ENCODE peak calls at places on chromosomes 16 and 17, in five cellular contexts. One of them, this sample, is unnamed.

GRCh38 chr17:36657763-36658490 is 56.5 kb downstream of the MRM1 start:
- DNase-seq in GM23338: peak; percentile 86
- DNase-seq in K562: peak; percentile 59
- DNase-seq in GM12878: no peak
- DNase-seq in HepG2: no peak
- DNase-seq in this sample: no peak

GRCh38 chr16:1300664-1301476 is 8.6 kb upstream of the UBE2I start:
- DNase-seq in GM23338: peak; percentile 78
- DNase-seq in K562: peak; percentile 77
- DNase-seq in GM12878: no peak
- DNase-seq in HepG2: peak; percentile 55
- DNase-seq in this sample: peak; percentile 88

GRCh38 chr17:412211-413015 is 59.8 kb upstream of the RPH3AL start:
- DNase-seq in GM23338: peak; percentile 84
- DNase-seq in K562: peak; percentile 62
- DNase-seq in GM12878: no peak
- DNase-seq in HepG2: peak; percentile 55
- DNase-seq in this sample: peak; percentile 70

GRCh38 chr17:75909812-75910274 is 5.2 kb upstream of the MRPL38 start:
- DNase-seq in GM23338: no peak
- DNase-seq in K562: no peak
- DNase-seq in GM12878: no peak
- DNase-seq in HepG2: no peak
- DNase-seq in this sample: no peak

GRCh38 chr16:15829460-15829859 is 27.4 kb downstream of the MYH11 start:
- DNase-seq in GM23338: peak; percentile 54
- DNase-seq in K562: no peak
- DNase-seq in GM12878: no peak
- DNase-seq in HepG2: no peak
- DNase-seq in this sample: no peak

GRCh38 chr16:7057458-7057857 is 275.2 kb upstream of the RBFOX1 start:
- DNase-seq in GM23338: no peak
- DNase-seq in K562: no peak
- DNase-seq in GM12878: no peak
- DNase-seq in HepG2: no peak
- DNase-seq in this sample: no peak

GRCh38 chr16:9091867-9092281 is 430 bp downstream of the HAPSTR1 start:
- DNase-seq in GM23338: no peak
- DNase-seq in K562: peak; percentile 45
- DNase-seq in GM12878: no peak
- DNase-seq in HepG2: no peak
- DNase-seq in this sample: no peak

GRCh38 chr17:17750881-17751280 is 69.6 kb downstream of the RAI1 start:
- DNase-seq in GM23338: no peak
- DNase-seq in K562: no peak
- DNase-seq in GM12878: peak; percentile 47
- DNase-seq in HepG2: no peak
- DNase-seq in this sample: no peak

GRCh38 chr16:70679653-70680494 is 6.0 kb downstream of the MTSS2 start:
- DNase-seq in GM23338: peak; percentile 82
- DNase-seq in K562: no peak
- DNase-seq in GM12878: no peak
- DNase-seq in HepG2: no peak
- DNase-seq in this sample: no peak

GRCh38 chr17:29207986-29208385 is 27.8 kb upstream of the MYO18A start:
- DNase-seq in GM23338: no peak
- DNase-seq in K562: no peak
- DNase-seq in GM12878: no peak
- DNase-seq in HepG2: no peak
- DNase-seq in this sample: no peak

GRCh38 chr17:17931159-17931558 is 41.0 kb downstream of the TOM1L2 start:
- DNase-seq in GM23338: no peak
- DNase-seq in K562: no peak
- DNase-seq in GM12878: no peak
- DNase-seq in HepG2: no peak
- DNase-seq in this sample: no peak

GRCh38 chr17:28843810-28844137 is 1.2 kb upstream of the FAM222B start:
- DNase-seq in GM23338: no peak
- DNase-seq in K562: no peak
- DNase-seq in GM12878: no peak
- DNase-seq in HepG2: no peak
- DNase-seq in this sample: no peak

GRCh38 chr16:88681709-88682451 is 4.4 kb downstream of the SNAI3 start:
- DNase-seq in GM23338: no peak
- DNase-seq in K562: no peak
- DNase-seq in GM12878: peak; percentile 84
- DNase-seq in HepG2: no peak
- DNase-seq in this sample: no peak

GRCh38 chr17:32486091-32486700 is 597 bp upstream of the CDK5R1 start:
- DNase-seq in GM23338: peak; percentile 89
- DNase-seq in K562: peak; percentile 88
- DNase-seq in GM12878: no peak
- DNase-seq in HepG2: peak; percentile 49
- DNase-seq in this sample: peak; percentile 77

GRCh38 chr17:29615048-29615385 is 7.7 kb downstream of the CORO6 start:
- DNase-seq in GM23338: peak; percentile 32
- DNase-seq in K562: peak; percentile 50
- DNase-seq in GM12878: no peak
- DNase-seq in HepG2: no peak
- DNase-seq in this sample: no peak

GRCh38 chr17:320139-320538 is 32.5 kb downstream of the RPH3AL start:
- DNase-seq in GM23338: no peak
- DNase-seq in K562: no peak
- DNase-seq in GM12878: no peak
- DNase-seq in HepG2: no peak
- DNase-seq in this sample: no peak

GRCh38 chr16:58021661-58022551 is 3.6 kb upstream of the MMP15 start:
- DNase-seq in GM23338: no peak
- DNase-seq in K562: no peak
- DNase-seq in GM12878: no peak
- DNase-seq in HepG2: no peak
- DNase-seq in this sample: no peak

GRCh38 chr16:471353-472198 is 46.1 kb downstream of the RAB11FIP3 start:
- DNase-seq in GM23338: peak; percentile 76
- DNase-seq in K562: no peak
- DNase-seq in GM12878: no peak
- DNase-seq in HepG2: no peak
- DNase-seq in this sample: no peak

GRCh38 chr17:75516619-75517276 is 420 bp downstream of the TSEN54 start:
- DNase-seq in GM23338: peak; percentile 46
- DNase-seq in K562: peak; percentile 54
- DNase-seq in GM12878: no peak
- DNase-seq in HepG2: no peak
- DNase-seq in this sample: no peak

GRCh38 chr17:50487213-50488096 is 8.8 kb downstream of the RSAD1 start:
- DNase-seq in GM23338: no peak
- DNase-seq in K562: no peak
- DNase-seq in GM12878: no peak
- DNase-seq in HepG2: no peak
- DNase-seq in this sample: no peak

GRCh38 chr16:48561960-48562393 is 48.0 kb downstream of the N4BP1 start:
- DNase-seq in GM23338: no peak
- DNase-seq in K562: no peak
- DNase-seq in GM12878: no peak
- DNase-seq in HepG2: peak; percentile 86
- DNase-seq in this sample: no peak

GRCh38 chr16:72677662-72678447 is 370.1 kb downstream of the ZFHX3 start:
- DNase-seq in GM23338: no peak
- DNase-seq in K562: no peak
- DNase-seq in GM12878: no peak
- DNase-seq in HepG2: peak; percentile 87
- DNase-seq in this sample: no peak

GRCh38 chr17:40938981-40939380 is 1.5 kb upstream of the KRT23 start:
- DNase-seq in GM23338: no peak
- DNase-seq in K562: no peak
- DNase-seq in GM12878: no peak
- DNase-seq in HepG2: no peak
- DNase-seq in this sample: no peak

GRCh38 chr17:29291163-29291752 is 2.7 kb downstream of the NUFIP2 start:
- DNase-seq in GM23338: peak; percentile 74
- DNase-seq in K562: peak; percentile 77
- DNase-seq in GM12878: peak; percentile 35
- DNase-seq in HepG2: peak; percentile 66
- DNase-seq in this sample: peak; percentile 51

GRCh38 chr16:48829361-48829760 is 219.4 kb upstream of the N4BP1 start:
- DNase-seq in GM23338: no peak
- DNase-seq in K562: no peak
- DNase-seq in GM12878: no peak
- DNase-seq in HepG2: no peak
- DNase-seq in this sample: no peak

GRCh38 chr17:7393613-7394451 is 493 bp downstream of the PLSCR3 start:
- DNase-seq in GM23338: peak; percentile 88
- DNase-seq in K562: peak; percentile 52
- DNase-seq in GM12878: no peak
- DNase-seq in HepG2: no peak
- DNase-seq in this sample: peak; percentile 51

GRCh38 chr16:6157806-6158205 is 1060.2 kb upstream of the EEF2KMT start:
- DNase-seq in GM23338: no peak
- DNase-seq in K562: no peak
- DNase-seq in GM12878: no peak
- DNase-seq in HepG2: no peak
- DNase-seq in this sample: no peak

GRCh38 chr16:52069866-52070265 is 477.1 kb downstream of the TOX3 start:
- DNase-seq in GM23338: peak; percentile 80
- DNase-seq in K562: no peak
- DNase-seq in GM12878: no peak
- DNase-seq in HepG2: peak; percentile 51
- DNase-seq in this sample: peak; percentile 3

GRCh38 chr17:50479522-50480141 is 972 bp downstream of the RSAD1 start:
- DNase-seq in GM23338: peak; percentile 92
- DNase-seq in K562: peak; percentile 92
- DNase-seq in GM12878: peak; percentile 32
- DNase-seq in HepG2: peak; percentile 87
- DNase-seq in this sample: peak; percentile 97

GRCh38 chr17:22310717-22311686 is 618.7 kb downstream of the KCNJ18 start:
- DNase-seq in GM23338: peak; percentile 4
- DNase-seq in K562: peak; percentile 91
- DNase-seq in GM12878: no peak
- DNase-seq in HepG2: peak; percentile 39
- DNase-seq in this sample: peak; percentile 88

GRCh38 chr16:30010817-30011504 is at the start of gene DOC2A:
- DNase-seq in GM23338: peak; percentile 87
- DNase-seq in K562: no peak
- DNase-seq in GM12878: no peak
- DNase-seq in HepG2: no peak
- DNase-seq in this sample: no peak

GRCh38 chr17:57463103-57463885 is 207.0 kb downstream of the MSI2 start:
- DNase-seq in GM23338: no peak
- DNase-seq in K562: peak; percentile 32
- DNase-seq in GM12878: peak; percentile 97
- DNase-seq in HepG2: peak; percentile 30
- DNase-seq in this sample: peak; percentile 68

GRCh38 chr17:69406906-69407305 is 7.6 kb upstream of the MAP2K6 start:
- DNase-seq in GM23338: no peak
- DNase-seq in K562: no peak
- DNase-seq in GM12878: no peak
- DNase-seq in HepG2: no peak
- DNase-seq in this sample: no peak

GRCh38 chr17:48335858-48336500 is 94.0 kb downstream of the SKAP1 start:
- DNase-seq in GM23338: peak; percentile 64
- DNase-seq in K562: peak; percentile 64
- DNase-seq in GM12878: peak; percentile 37
- DNase-seq in HepG2: peak; percentile 42
- DNase-seq in this sample: peak; percentile 35
- TF ChIP-seq JUNB in GM23338: no peak
- TF ChIP-seq JUNB in K562: no peak
- TF ChIP-seq JUNB in GM12878: no peak
- TF ChIP-seq JUNB in HepG2: no peak
- TF ChIP-seq JUNB in this sample: no peak

GRCh38 chr16:87457051-87457611 is 35.7 kb downstream of the ZCCHC14 start:
- DNase-seq in GM23338: no peak
- DNase-seq in K562: no peak
- DNase-seq in GM12878: no peak
- DNase-seq in HepG2: no peak
- DNase-seq in this sample: no peak

GRCh38 chr16:87458424-87458915 is 34.4 kb downstream of the ZCCHC14 start:
- DNase-seq in GM23338: no peak
- DNase-seq in K562: no peak
- DNase-seq in GM12878: no peak
- DNase-seq in HepG2: no peak
- DNase-seq in this sample: no peak

GRCh38 chr16:87457724-87458423 is 35.0 kb downstream of the ZCCHC14 start:
- DNase-seq in GM23338: no peak
- DNase-seq in K562: no peak
- DNase-seq in GM12878: peak; percentile 38
- DNase-seq in HepG2: no peak
- DNase-seq in this sample: no peak

GRCh38 chr16:87459833-87460232 is 33.0 kb downstream of the ZCCHC14 start:
- DNase-seq in GM23338: no peak
- DNase-seq in K562: no peak
- DNase-seq in GM12878: no peak
- DNase-seq in HepG2: no peak
- DNase-seq in this sample: no peak

DNA sequence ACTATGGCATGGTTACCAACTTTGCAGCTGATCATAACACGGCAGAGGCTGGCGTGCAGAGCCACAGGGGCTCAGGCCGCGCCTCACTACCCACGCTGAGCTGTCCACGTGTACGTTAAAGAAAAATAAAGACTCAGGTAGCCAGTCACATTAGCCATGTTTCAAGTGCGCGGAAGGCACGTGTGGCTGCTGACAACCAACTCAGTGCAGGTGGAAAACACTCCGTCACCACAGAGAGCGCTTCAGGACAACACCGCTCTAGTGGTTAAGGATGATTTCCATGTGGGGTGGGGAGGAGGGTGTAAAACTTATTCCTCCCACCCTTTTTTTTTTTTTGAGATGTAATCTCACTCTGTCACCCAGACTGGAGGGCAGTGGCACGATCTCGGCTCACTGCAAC is 33.8 kb downstream of the ZCCHC14 start:
- DNase-seq in GM23338: no peak
- DNase-seq in K562: no peak
- DNase-seq in GM12878: no peak
- DNase-seq in HepG2: no peak
- DNase-seq in this sample: no peak
- TF ChIP-seq REST in GM23338: no peak
- TF ChIP-seq REST in K562: no peak
- TF ChIP-seq REST in GM12878: no peak
- TF ChIP-seq REST in HepG2: no peak
- TF ChIP-seq REST in this sample: no peak

DNA sequence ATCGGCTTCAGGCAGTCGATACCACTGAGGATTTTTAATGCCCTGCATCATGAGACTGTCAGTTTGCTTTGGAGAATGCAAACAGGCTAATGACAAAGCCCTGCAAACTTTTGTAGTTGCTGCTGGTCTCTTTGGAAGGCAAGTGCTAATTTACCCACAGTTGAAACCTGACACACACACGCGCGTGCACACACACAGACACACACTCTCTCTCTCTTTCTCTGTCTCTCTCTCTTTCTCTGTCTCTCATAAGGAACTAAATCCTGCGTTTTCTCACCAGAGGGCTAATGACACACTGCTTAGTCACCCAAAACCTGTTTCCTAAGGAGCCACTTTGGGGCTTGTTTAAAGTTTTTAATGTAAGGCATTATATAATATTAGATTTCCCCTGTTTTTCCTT is 110.9 kb downstream of the WWOX start:
- DNase-seq in GM23338: peak; percentile 21
- DNase-seq in K562: no peak
- DNase-seq in GM12878: no peak
- DNase-seq in HepG2: no peak
- DNase-seq in this sample: no peak
- TF ChIP-seq JUNB in GM23338: no peak
- TF ChIP-seq JUNB in K562: no peak
- TF ChIP-seq JUNB in GM12878: no peak
- TF ChIP-seq JUNB in HepG2: no peak
- TF ChIP-seq JUNB in this sample: no peak

GRCh38 chr16:12601290-12601900 is 202.3 kb downstream of the CPPED1 start:
- DNase-seq in GM23338: no peak
- DNase-seq in K562: no peak
- DNase-seq in GM12878: no peak
- DNase-seq in HepG2: no peak
- DNase-seq in this sample: no peak
- TF ChIP-seq REST in GM23338: no peak
- TF ChIP-seq REST in K562: no peak
- TF ChIP-seq REST in GM12878: no peak
- TF ChIP-seq REST in HepG2: no peak
- TF ChIP-seq REST in this sample: no peak